ENCODE peak calls at places on chromosomes 7 and 10, in seven cellular contexts. H is SK-N-SH, E is A549, X is upper lobe of right lung, A is sigmoid colon, Z is right atrium auricular region, C is lower lobe of right lung. Q is an unnamed sample.

GRCh38 chr7:129959480-129960332 is 6.9 kb upstream of the UBE2H start:
- DNase-seq in H (no peak), E (no peak), X (peak; percentile 22), A (peak; percentile 13), Z (no peak), C (no peak), Q (no peak)

GRCh38 chr7:130266258-130266960 is at the start of gene CPA2:
- DNase-seq in H (no peak), E (no peak), X (no peak), A (no peak), Z (no peak), C (no peak), Q (no peak)

GRCh38 chr7:131945313-131945831 is 388.9 kb upstream of the PODXL start:
- DNase-seq in H (peak; percentile 93), E (peak; percentile 58), X (no peak), A (no peak), Z (no peak), C (peak; percentile 51), Q (no peak)

GRCh38 chr7:27916372-27916771 is 176.4 kb downstream of the TAX1BP1 start:
- DNase-seq in H (no peak), E (no peak), X (no peak), A (no peak), Z (no peak), C (no peak), Q (no peak)

GRCh38 chr7:30888783-30889182 is 22.9 kb upstream of the AQP1 start:
- DNase-seq in H (no peak), E (no peak), X (no peak), A (peak; percentile 79), Z (peak; percentile 79), C (no peak), Q (no peak)

GRCh38 chr7:87375647-87376435 is 30.4 kb downstream of the CROT start:
- DNase-seq in H (no peak), E (no peak), X (no peak), A (no peak), Z (no peak), C (no peak), Q (no peak)

GRCh38 chr10:62426086-62426485 is 51.9 kb downstream of the ZNF365 start:
- DNase-seq in H (no peak), E (peak; percentile 28), X (no peak), A (no peak), Z (no peak), C (no peak), Q (no peak)

GRCh38 chr10:20682782-20683181 is 214.3 kb downstream of the NEBL start:
- DNase-seq in H (no peak), E (no peak), X (no peak), A (no peak), Z (no peak), C (no peak), Q (no peak)

GRCh38 chr10:35192645-35193249 is 66.1 kb downstream of the CREM start:
- DNase-seq in H (no peak), E (no peak), X (no peak), A (no peak), Z (no peak), C (no peak), Q (no peak)

GRCh38 chr7:87152112-87152896 is at the start of gene DMTF1:
- DNase-seq in H (peak; percentile 98), E (peak; percentile 81), X (peak; percentile 98), A (peak; percentile 98), Z (peak; percentile 97), C (peak; percentile 97), Q (peak; percentile 98)

GRCh38 chr7:2639994-2640830 is 8.4 kb downstream of the TTYH3 start:
- DNase-seq in H (peak; percentile 80), E (no peak), X (no peak), A (peak; percentile 71), Z (no peak), C (no peak), Q (no peak)

GRCh38 chr7:130888468-130888867 is 154.5 kb upstream of the KLF14 start:
- DNase-seq in H (no peak), E (no peak), X (no peak), A (no peak), Z (no peak), C (no peak), Q (no peak)

GRCh38 chr7:155743197-155743596 is 69.1 kb downstream of the SHH start:
- DNase-seq in H (no peak), E (no peak), X (no peak), A (no peak), Z (no peak), C (no peak), Q (no peak)

GRCh38 chr7:132049462-132050304 is 493.3 kb upstream of the PODXL start:
- DNase-seq in H (no peak), E (peak; percentile 37), X (no peak), A (no peak), Z (no peak), C (no peak), Q (peak; percentile 11)

GRCh38 chr10:86899128-86899527 is 58.3 kb downstream of the MMRN2 start:
- DNase-seq in H (peak; percentile 24), E (no peak), X (no peak), A (no peak), Z (no peak), C (no peak), Q (no peak)

DNA sequence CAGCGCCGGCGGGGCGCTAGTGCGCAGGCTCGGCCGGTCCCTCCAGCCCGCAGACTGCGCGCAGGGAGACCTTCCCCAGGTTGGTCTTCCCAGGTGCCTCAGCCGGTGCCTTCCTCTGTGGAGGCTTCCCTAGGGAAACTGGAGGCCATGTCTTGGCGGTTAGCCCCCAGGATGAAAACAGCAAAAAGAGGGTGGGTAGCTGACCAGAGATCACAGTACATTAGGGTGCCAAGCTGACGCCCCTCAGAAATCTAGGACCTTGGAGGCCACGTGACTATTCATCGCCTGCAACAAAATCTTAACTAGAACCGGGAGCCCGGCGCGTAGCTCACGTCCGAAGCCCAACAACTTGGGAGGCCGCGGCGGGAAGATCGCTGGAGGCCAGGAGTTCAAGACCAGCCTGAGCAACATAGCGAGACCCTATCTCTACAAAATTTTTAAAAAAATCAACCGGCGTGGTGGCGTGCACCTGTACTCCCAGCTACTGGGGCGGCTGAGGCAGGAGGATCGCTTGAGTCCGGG is 327 bp upstream of the FIS1 start:
- DNase-seq in H (no peak), E (no peak), X (peak; percentile 63), A (no peak), Z (no peak), C (no peak), Q (no peak)
- H3K27ac ChIP-seq in H (peak overlapping the region; percentile 93), E (peak overlapping the region; percentile 93), X (peak overlapping the region; percentile 83), A (peak overlapping the region; percentile 99), Z (peak overlapping the region; percentile 96), C (peak overlapping the region; percentile 93), Q (peak overlapping the region; percentile 89)

GRCh38 chr10:122550983-122551382 is 9.6 kb upstream of the DMBT1 start:
- DNase-seq in H (no peak), E (no peak), X (no peak), A (no peak), Z (no peak), C (no peak), Q (peak; percentile 45)

GRCh38 chr10:122553341-122553740 is 7.2 kb upstream of the DMBT1 start:
- DNase-seq in H (no peak), E (no peak), X (no peak), A (no peak), Z (no peak), C (no peak), Q (peak; percentile 35)

GRCh38 chr10:122550427-122550826 is 10.1 kb upstream of the DMBT1 start:
- DNase-seq in H (no peak), E (no peak), X (no peak), A (no peak), Z (no peak), C (no peak), Q (no peak)

GRCh38 chr10:122548699-122549098 is 11.9 kb upstream of the DMBT1 start:
- DNase-seq in H (no peak), E (no peak), X (no peak), A (no peak), Z (no peak), C (no peak), Q (no peak)

DNA sequence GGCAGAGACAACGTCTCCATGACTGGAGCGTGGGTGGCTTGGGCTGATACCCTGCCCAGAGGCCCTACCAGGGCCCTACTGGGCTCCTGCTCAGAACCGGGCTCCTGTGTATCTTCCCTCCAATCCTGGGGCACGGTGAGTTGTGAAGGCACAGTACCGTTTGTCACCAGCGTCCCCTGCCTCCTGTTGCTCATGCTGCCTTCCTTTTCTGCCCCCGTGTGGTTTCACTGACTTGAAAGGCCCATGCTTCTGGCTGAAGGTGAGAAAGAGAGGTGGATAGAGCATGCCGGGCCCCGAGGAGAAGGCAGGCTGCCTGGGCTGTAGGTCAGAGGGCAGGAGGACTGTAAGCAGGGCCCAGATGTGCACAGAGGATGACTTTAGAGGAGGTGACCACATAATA is 9.1 kb upstream of the DMBT1 start:
- DNase-seq in H (no peak), E (no peak), X (no peak), A (no peak), Z (no peak), C (no peak), Q (peak; percentile 65)
- TF ChIP-seq CTCF in H (no peak), E (no peak), X (no peak), A (no peak), Z (no peak), C (no peak), Q (no peak)

DNA sequence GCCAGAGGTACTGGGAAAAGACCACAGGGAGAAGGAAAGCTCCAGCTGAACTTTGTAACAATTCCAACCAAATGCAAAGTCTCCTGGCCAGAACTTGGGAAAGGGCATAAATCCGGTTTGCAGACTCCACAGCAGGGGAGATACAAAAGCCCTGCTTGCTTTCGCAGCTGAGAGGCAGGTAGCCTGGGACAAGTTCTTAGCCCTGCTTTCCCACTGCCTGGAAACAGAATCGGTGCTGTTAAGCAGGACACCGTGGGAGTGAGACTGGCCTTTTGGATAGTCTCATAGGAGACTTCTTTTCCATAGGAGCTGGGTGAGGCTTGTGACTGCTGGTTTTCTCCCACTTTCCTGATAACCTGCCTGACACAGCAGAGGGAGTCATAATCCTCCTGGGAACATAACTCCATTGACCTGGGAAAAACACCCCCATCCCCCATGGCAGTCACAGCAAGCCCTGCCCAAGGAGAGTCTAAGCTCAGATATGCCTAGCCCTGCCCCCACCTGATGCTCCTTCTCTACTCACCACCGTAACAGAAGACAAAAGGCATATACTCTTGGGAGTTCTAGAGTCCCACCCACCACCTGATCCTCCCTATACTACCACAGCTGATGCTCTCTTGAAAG is 926.1 kb downstream of the KCNMA1 start:
- DNase-seq in H (no peak), E (no peak), X (no peak), A (no peak), Z (no peak), C (no peak), Q (no peak)
- H3K4me3 ChIP-seq in H (no peak overlapping the region), E (no peak overlapping the region), X (no peak overlapping the region), A (no peak overlapping the region), Z (no peak overlapping the region), C (no peak overlapping the region), Q (peak overlapping the region; percentile 52)

GRCh38 chr7:94697671-94697994 is 41.7 kb upstream of the SGCE start:
- DNase-seq in H (no peak), E (no peak), X (no peak), A (no peak), Z (no peak), C (no peak), Q (no peak)

GRCh38 chr7:94698275-94698674 is 42.3 kb upstream of the SGCE start:
- DNase-seq in H (no peak), E (peak; percentile 7), X (no peak), A (no peak), Z (no peak), C (no peak), Q (no peak)

GRCh38 chr7:94701555-94701973 is 45.6 kb upstream of the SGCE start:
- DNase-seq in H (no peak), E (peak; percentile 7), X (no peak), A (no peak), Z (no peak), C (no peak), Q (no peak)

GRCh38 chr7:94696981-94697670 is 41.2 kb upstream of the SGCE start:
- DNase-seq in H (no peak), E (peak; percentile 55), X (no peak), A (peak; percentile 86), Z (peak; percentile 75), C (no peak), Q (peak; percentile 77)

GRCh38 chr7:94700926-94701554 is 45.1 kb upstream of the SGCE start:
- DNase-seq in H (no peak), E (no peak), X (no peak), A (no peak), Z (no peak), C (no peak), Q (no peak)
- H3K27ac ChIP-seq in H (no peak overlapping the region), E (peak overlapping the region; percentile 29), X (no peak overlapping the region), A (no peak overlapping the region), Z (no peak overlapping the region), C (no peak overlapping the region), Q (no peak overlapping the region)